ENCODE peak calls at places on chromosomes 3 and 15, in eight cellular contexts. X, I, L, P, O, B, N and U are unnamed samples.

GRCh38 chr15:58043192-58043903 is 22.2 kb downstream of the ALDH1A2 start:
- DNase-seq in X (no peak), I (peak; percentile 57), L (peak; percentile 29), P (peak; percentile 66), O (no peak), B (peak; percentile 47), N (no peak), U (no peak)

GRCh38 chr15:62854420-62855084 is 188.0 kb upstream of the TPM1 start:
- DNase-seq in X (no peak), I (no peak), L (no peak), P (no peak), O (no peak), B (no peak), N (no peak), U (no peak)

GRCh38 chr15:51093865-51094605 is 671 bp downstream of the TNFAIP8L3 start:
- DNase-seq in X (no peak), I (peak; percentile 66), L (peak; percentile 42), P (peak; percentile 47), O (peak; percentile 68), B (no peak), N (no peak), U (no peak)

GRCh38 chr3:153970735-153971347 is 150.3 kb upstream of the ARHGEF26 start:
- DNase-seq in X (no peak), I (peak; percentile 42), L (no peak), P (peak; percentile 70), O (no peak), B (peak; percentile 52), N (no peak), U (no peak)

GRCh38 chr3:188233320-188233719 is 79.4 kb downstream of the LPP start:
- DNase-seq in X (no peak), I (peak; percentile 75), L (no peak), P (no peak), O (no peak), B (peak; percentile 75), N (no peak), U (no peak)

GRCh38 chr15:33581032-33581431 is 270.3 kb downstream of the RYR3 start:
- DNase-seq in X (peak; percentile 55), I (peak; percentile 46), L (no peak), P (peak; percentile 41), O (peak; percentile 54), B (peak; percentile 88), N (peak; percentile 44), U (no peak)

GRCh38 chr15:55221090-55222011 is 24.6 kb upstream of the RSL24D1 start:
- DNase-seq in X (no peak), I (peak; percentile 98), L (no peak), P (peak; percentile 99), O (no peak), B (peak; percentile 94), N (peak; percentile 77), U (no peak)

GRCh38 chr3:52153389-52154096 is 680 bp downstream of the POC1A start:
- DNase-seq in X (no peak), I (peak; percentile 27), L (peak; percentile 63), P (peak; percentile 18), O (peak; percentile 37), B (peak; percentile 8), N (no peak), U (peak; percentile 86)

GRCh38 chr15:58715266-58715917 is 34.1 kb downstream of the ADAM10 start:
- DNase-seq in X (no peak), I (no peak), L (no peak), P (no peak), O (no peak), B (no peak), N (no peak), U (no peak)

GRCh38 chr3:197501496-197501878 is 54.3 kb downstream of the BDH1 start:
- DNase-seq in X (no peak), I (peak; percentile 66), L (no peak), P (peak; percentile 56), O (no peak), B (peak; percentile 36), N (no peak), U (no peak)

GRCh38 chr3:104901396-104901795 is 465.3 kb upstream of the ALCAM start:
- DNase-seq in X (no peak), I (no peak), L (no peak), P (no peak), O (no peak), B (no peak), N (no peak), U (no peak)

GRCh38 chr3:49199244-49199899 is 28.0 kb downstream of the KLHDC8B start:
- DNase-seq in X (peak; percentile 57), I (peak; percentile 83), L (peak; percentile 74), P (peak; percentile 82), O (peak; percentile 96), B (peak; percentile 87), N (peak; percentile 54), U (no peak)

GRCh38 chr3:39281533-39281932 is 1.7 kb upstream of the CX3CR1 start:
- DNase-seq in X (no peak), I (no peak), L (no peak), P (no peak), O (no peak), B (no peak), N (no peak), U (no peak)

GRCh38 chr3:113698213-113698742 is 1.8 kb upstream of the USF3 start:
- DNase-seq in X (no peak), I (no peak), L (no peak), P (no peak), O (no peak), B (no peak), N (no peak), U (no peak)

GRCh38 chr3:113695426-113695817 is 1.0 kb downstream of the USF3 start:
- DNase-seq in X (no peak), I (peak; percentile 25), L (no peak), P (peak; percentile 50), O (no peak), B (no peak), N (no peak), U (no peak)

GRCh38 chr3:113697192-113698090 is 999 bp upstream of the USF3 start:
- DNase-seq in X (no peak), I (peak; percentile 30), L (peak; percentile 24), P (peak; percentile 54), O (peak; percentile 53), B (no peak), N (no peak), U (no peak)

GRCh38 chr3:113696658-113697191 is 283 bp upstream of the USF3 start:
- DNase-seq in X (peak; percentile 98), I (peak; percentile 100), L (peak; percentile 99), P (peak; percentile 100), O (peak; percentile 99), B (peak; percentile 98), N (peak; percentile 96), U (peak; percentile 99)

GRCh38 chr3:113695818-113696645 is at the start of gene USF3:
- DNase-seq in X (peak; percentile 69), I (peak; percentile 45), L (peak; percentile 68), P (peak; percentile 58), O (peak; percentile 83), B (peak; percentile 45), N (no peak), U (no peak)
- TF ChIP-seq CTCF in X (no peak), I (no peak), L (no peak), P (no peak), O (no peak), B (no peak), N (no peak), U (no peak)

GRCh38 chr3:25906132-25906906 is 116.4 kb downstream of the OXSM start:
- DNase-seq in X (no peak), I (no peak), L (no peak), P (no peak), O (no peak), B (no peak), N (no peak), U (no peak)

GRCh38 chr3:25902586-25902985 is 112.7 kb downstream of the OXSM start:
- DNase-seq in X (no peak), I (no peak), L (no peak), P (no peak), O (no peak), B (no peak), N (no peak), U (no peak)

GRCh38 chr3:25903371-25903770 is 113.5 kb downstream of the OXSM start:
- DNase-seq in X (no peak), I (no peak), L (no peak), P (no peak), O (no peak), B (no peak), N (no peak), U (no peak)

GRCh38 chr3:25901796-25902195 is 111.9 kb downstream of the OXSM start:
- DNase-seq in X (no peak), I (no peak), L (no peak), P (no peak), O (no peak), B (no peak), N (no peak), U (no peak)

GRCh38 chr3:25904248-25904647 is 114.4 kb downstream of the OXSM start:
- DNase-seq in X (no peak), I (no peak), L (no peak), P (no peak), O (no peak), B (no peak), N (no peak), U (no peak)
- TF ChIP-seq CTCF in X (no peak), I (no peak), L (no peak), P (no peak), O (no peak), B (no peak), N (peak; percentile 41), U (no peak)

GRCh38 chr3:193194417-193194816 is 46.6 kb upstream of the PLAAT1 start:
- DNase-seq in X (no peak), I (no peak), L (no peak), P (no peak), O (no peak), B (no peak), N (no peak), U (no peak)

DNA sequence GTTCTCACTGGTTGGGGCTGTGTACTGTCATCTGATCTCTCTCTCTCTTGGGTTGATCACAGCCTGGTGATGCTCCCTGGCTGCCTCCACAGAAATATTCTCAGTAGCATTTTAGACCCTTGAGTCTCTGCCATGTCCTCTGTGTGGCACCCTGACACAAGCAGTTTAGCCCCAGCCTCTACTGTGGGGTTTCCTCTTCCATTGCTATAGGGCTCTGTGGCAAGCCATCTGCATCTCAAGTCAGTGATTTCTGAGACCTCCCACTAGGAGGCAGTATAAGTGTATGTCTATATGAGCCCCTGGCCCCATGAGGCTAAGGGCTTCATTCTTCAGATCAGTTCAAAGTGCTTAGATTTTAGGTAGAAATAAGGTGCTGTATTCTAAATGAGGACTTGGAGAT is 50.6 kb upstream of the PLAAT1 start:
- DNase-seq in X (no peak), I (no peak), L (peak; percentile 61), P (peak; percentile 2), O (no peak), B (peak; percentile 36), N (no peak), U (no peak)
- TF ChIP-seq CTCF in X (no peak), I (no peak), L (peak; percentile 49), P (peak; percentile 13), O (no peak), B (peak; percentile 43), N (peak; percentile 56), U (peak; percentile 53)

DNA sequence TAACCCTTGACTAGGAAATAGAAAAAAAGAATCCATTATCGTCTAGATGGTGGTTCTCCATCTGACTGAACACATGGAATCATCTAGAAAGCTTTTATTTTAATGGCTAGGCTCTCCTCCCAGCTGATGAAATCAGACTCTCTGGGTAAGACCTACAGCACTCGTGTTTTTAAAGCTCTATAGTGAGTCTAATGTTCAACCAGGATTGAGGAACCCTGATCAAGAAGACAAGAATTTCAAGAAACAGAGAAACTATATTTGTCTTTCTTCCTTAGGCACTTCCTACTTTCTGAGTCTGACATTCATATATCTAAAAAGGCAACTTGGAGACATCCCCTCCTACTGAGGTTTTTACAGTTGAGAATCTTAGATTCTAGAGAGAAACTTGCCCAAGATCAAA is 118.8 kb downstream of the TMCO5A start:
- DNase-seq in X (no peak), I (no peak), L (no peak), P (no peak), O (no peak), B (no peak), N (no peak), U (no peak)
- TF ChIP-seq CTCF in X (no peak), I (no peak), L (no peak), P (no peak), O (no peak), B (no peak), N (no peak), U (no peak)